ENCODE peak calls at places on chromosomes 6 and 20, in four cellular contexts. G, S, K and A are unnamed samples.

GRCh38 chr6:15872252-15873103 is 209.7 kb upstream of the DTNBP1 start:
- DNase-seq in G (no peak), S (no peak), K (peak; percentile 21), A (no peak)

GRCh38 chr6:152124432-152125074 is 317.1 kb downstream of the ESR1 start:
- DNase-seq in G (no peak), S (no peak), K (peak; percentile 43), A (no peak)

GRCh38 chr6:133594551-133594950 is 294.4 kb upstream of the TCF21 start:
- DNase-seq in G (no peak), S (no peak), K (no peak), A (no peak)

GRCh38 chr20:63830821-63831593 is at the start of gene ZBTB46:
- DNase-seq in G (peak; percentile 95), S (no peak), K (peak; percentile 77), A (no peak)

GRCh38 chr6:56378966-56379608 is 131.7 kb upstream of the COL21A1 start:
- DNase-seq in G (no peak), S (no peak), K (no peak), A (no peak)

GRCh38 chr6:108336971-108337370 is 42.1 kb downstream of the AFG1L start:
- DNase-seq in G (no peak), S (no peak), K (no peak), A (no peak)

GRCh38 chr6:142945446-142946180 is 637 bp upstream of the HIVEP2 start:
- DNase-seq in G (peak; percentile 38), S (no peak), K (peak; percentile 32), A (no peak)

GRCh38 chr6:24883618-24884017 is 52.1 kb downstream of the RIPOR2 start:
- DNase-seq in G (no peak), S (peak; percentile 84), K (no peak), A (no peak)

GRCh38 chr6:169439710-169440109 is 186.1 kb upstream of the THBS2 start:
- DNase-seq in G (no peak), S (no peak), K (no peak), A (no peak)

GRCh38 chr20:37303637-37304036 is 14.2 kb downstream of the MANBAL start:
- DNase-seq in G (no peak), S (no peak), K (no peak), A (no peak)

GRCh38 chr6:4441981-4442434 is 306.6 kb upstream of the ECI2 start:
- DNase-seq in G (no peak), S (no peak), K (no peak), A (no peak)

GRCh38 chr6:108989700-108990099 is 104.9 kb downstream of the SESN1 start:
- DNase-seq in G (no peak), S (no peak), K (no peak), A (no peak)

GRCh38 chr6:107811591-107812218 is 12.4 kb downstream of the SCML4 start:
- DNase-seq in G (no peak), S (no peak), K (no peak), A (no peak)

GRCh38 chr6:83862776-83863471 is 3.4 kb downstream of the CYB5R4 start:
- DNase-seq in G (no peak), S (no peak), K (no peak), A (no peak)

DNA sequence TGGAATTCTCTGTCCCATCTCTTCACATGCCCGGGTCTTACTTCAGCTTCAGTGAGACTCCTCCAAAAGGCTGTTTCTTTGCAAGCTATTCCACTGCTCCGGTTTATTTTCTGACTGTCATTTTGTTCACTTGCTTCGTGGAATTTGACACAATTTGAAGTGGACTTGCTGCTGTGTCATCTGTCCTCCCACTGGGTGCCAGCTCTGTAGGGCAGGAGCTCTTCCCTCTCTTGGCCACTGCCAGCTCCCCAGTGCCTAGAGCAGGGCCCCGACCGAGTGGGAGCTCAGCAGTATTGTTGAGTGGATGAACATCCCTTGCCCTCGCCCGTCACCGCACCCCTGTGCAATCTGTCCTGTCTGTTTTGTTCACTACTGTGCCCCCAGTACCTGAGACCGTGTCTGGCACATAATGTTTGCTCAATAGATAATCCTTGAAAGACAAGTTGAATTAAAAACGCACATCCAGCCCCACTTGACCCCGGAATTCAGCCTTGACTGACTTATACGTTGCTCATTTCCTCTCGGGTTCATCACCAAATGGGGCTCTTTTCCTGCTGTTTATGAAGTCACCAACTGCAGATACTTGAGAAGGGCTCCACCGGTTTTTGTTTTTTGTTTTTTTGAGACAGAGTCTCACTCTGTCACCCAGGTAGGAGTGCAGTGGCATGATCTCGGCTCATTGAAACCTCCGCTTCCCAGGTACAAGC is 170.3 kb upstream of the KCNG1 start:
- DNase-seq in G (no peak), S (no peak), K (no peak), A (no peak)
- TF ChIP-seq SPI1 in G (no peak), S (no peak), K (no peak), A (no peak)

GRCh38 chr20:45087814-45088213 is 13.1 kb downstream of the KCNS1 start:
- DNase-seq in G (no peak), S (no peak), K (no peak), A (no peak)
- TF ChIP-seq SPI1 in G (no peak), S (no peak), K (no peak), A (no peak)

DNA sequence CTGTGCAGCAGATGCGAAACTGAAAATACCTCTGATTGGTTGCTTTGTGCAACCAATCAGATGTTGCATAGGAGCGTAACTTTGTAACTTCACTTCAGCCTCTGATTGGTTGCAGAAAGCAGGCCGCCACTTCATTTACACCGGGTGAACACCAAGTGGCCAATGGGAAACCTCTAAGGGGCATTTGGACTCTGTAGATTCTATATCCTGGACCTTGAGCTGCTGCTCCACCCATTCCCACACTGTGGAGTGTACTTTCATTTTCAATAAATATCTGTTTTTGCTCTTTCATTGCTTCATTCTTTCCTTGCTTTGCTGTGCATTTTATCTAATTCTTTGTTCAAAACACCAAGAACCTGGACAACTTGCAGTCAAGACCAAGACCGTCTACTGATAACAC is 14.1 kb upstream of the NXT1 start:
- DNase-seq in G (no peak), S (no peak), K (no peak), A (no peak)
- TF ChIP-seq SPI1 in G (no peak), S (no peak), K (no peak), A (no peak)

GRCh38 chr6:14664112-14664592 is 546.6 kb downstream of the CD83 start:
- DNase-seq in G (no peak), S (no peak), K (no peak), A (no peak)
- TF ChIP-seq SPI1 in G (no peak), S (no peak), K (no peak), A (no peak)

DNA sequence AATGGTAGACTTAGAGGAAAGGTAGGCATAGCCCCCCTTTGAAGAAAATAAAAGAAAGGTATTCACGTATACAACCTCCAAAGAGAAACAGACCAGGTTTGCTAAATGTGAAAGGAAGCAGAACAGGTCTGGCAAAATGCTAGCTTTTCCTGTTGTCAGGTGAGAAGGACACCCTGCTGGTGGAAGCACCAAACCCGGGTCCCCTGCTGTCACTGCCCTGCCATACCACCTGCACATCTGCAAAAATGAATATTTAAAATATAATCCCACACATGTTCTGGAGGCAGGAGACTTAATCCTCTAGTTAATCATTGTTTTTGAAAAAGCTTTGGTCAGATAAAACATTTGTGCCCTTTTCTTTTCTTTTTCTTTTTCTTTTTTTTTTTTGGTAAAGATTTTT is 48.9 kb upstream of the OLIG3 start:
- DNase-seq in G (no peak), S (no peak), K (no peak), A (no peak)
- TF ChIP-seq SPI1 in G (no peak), S (no peak), K (no peak), A (no peak)